ENCODE peak calls at places on chromosomes 2 and 18, in four cellular contexts. P, W, M and I are unnamed samples.

GRCh38 chr2:200735061-200735460 is 76.6 kb upstream of the BZW1 start:
- DNase-seq in P (no peak), W (no peak), M (no peak), I (no peak)

GRCh38 chr2:84613082-84613481 is 96.8 kb downstream of the DNAH6 start:
- DNase-seq in W (no peak), M (no peak), P (no peak), I (no peak)

GRCh38 chr2:26299488-26300092 is 46.4 kb upstream of the SELENOI start:
- DNase-seq in W (peak; percentile 38), M (peak; percentile 47), P (no peak), I (peak; percentile 49)

GRCh38 chr2:68806511-68807109 is 64.6 kb downstream of the BMP10 start:
- DNase-seq in W (no peak), M (no peak), P (no peak), I (no peak)

GRCh38 chr2:137023205-137023604 is 257.9 kb downstream of the THSD7B start:
- DNase-seq in P (no peak), W (no peak), M (no peak), I (no peak)

GRCh38 chr2:237904806-237905599 is 45.6 kb downstream of the RAMP1 start:
- DNase-seq in P (no peak), W (peak; percentile 71), M (no peak), I (no peak)

GRCh38 chr2:195318440-195319111 is 338.4 kb upstream of the SLC39A10 start:
- DNase-seq in M (peak; percentile 48), W (no peak), P (no peak), I (peak; percentile 38)

GRCh38 chr2:231172020-231172419 is 26.4 kb upstream of the ARMC9 start:
- DNase-seq in P (no peak), W (peak; percentile 61), M (no peak), I (no peak)

GRCh38 chr2:125169022-125169763 is 1144.1 kb downstream of the CNTNAP5 start:
- DNase-seq in P (no peak), W (no peak), M (no peak), I (no peak)

GRCh38 chr2:201858781-201859180 is 52.4 kb downstream of the CDK15 start:
- DNase-seq in W (peak; percentile 58), P (no peak), M (no peak), I (peak; percentile 5)

GRCh38 chr2:55875434-55876135 is 48.0 kb downstream of the EFEMP1 start:
- DNase-seq in M (no peak), W (no peak), P (no peak), I (no peak)

GRCh38 chr2:152611458-152612231 is 105.6 kb downstream of the PRPF40A start:
- DNase-seq in P (peak; percentile 61), W (peak; percentile 59), M (peak; percentile 40), I (peak; percentile 50)

GRCh38 chr2:53130441-53130943 is 637.1 kb upstream of the CHAC2 start:
- DNase-seq in M (no peak), W (no peak), P (no peak), I (no peak)

GRCh38 chr18:45590546-45590945 is 24.7 kb upstream of the SLC14A2 start:
- DNase-seq in W (no peak), P (no peak), M (no peak), I (no peak)

GRCh38 chr18:3411854-3412268 is 38.1 kb upstream of the TGIF1 start:
- DNase-seq in W (no peak), M (peak; percentile 36), P (no peak), I (peak; percentile 34)

GRCh38 chr2:126658910-126659613 is 3.1 kb downstream of the GYPC start:
- DNase-seq in W (peak; percentile 64), M (peak; percentile 41), P (peak; percentile 74), I (peak; percentile 80)

GRCh38 chr2:169776483-169776802 is 22.2 kb upstream of the SSB start:
- DNase-seq in M (no peak), P (no peak), W (no peak), I (no peak)

GRCh38 chr18:35525795-35526475 is 28.2 kb upstream of the INO80C start:
- DNase-seq in W (no peak), M (peak; percentile 64), P (no peak), I (no peak)

GRCh38 chr2:186575302-186575701 is 14.6 kb upstream of the ITGAV start:
- DNase-seq in P (peak; percentile 45), M (no peak), W (peak; percentile 60), I (peak; percentile 3)

GRCh38 chr2:109260886-109261700 is 132.1 kb downstream of the SH3RF3 start:
- DNase-seq in M (peak; percentile 15), P (no peak), W (no peak), I (no peak)

GRCh38 chr2:240160291-240161086 is 20.0 kb upstream of the OTOS start:
- DNase-seq in M (no peak), W (no peak), P (no peak), I (no peak)

GRCh38 chr2:177599072-177599688 is 206.6 kb downstream of the AGPS start:
- DNase-seq in P (no peak), M (peak; percentile 73), W (no peak), I (no peak)

GRCh38 chr2:223618172-223619035 is 16.2 kb upstream of the SCG2 start:
- DNase-seq in P (no peak), M (no peak), W (no peak), I (no peak)

GRCh38 chr2:1938986-1939385 is 194.7 kb upstream of the PXDN start:
- DNase-seq in W (no peak), P (no peak), M (no peak), I (no peak)

GRCh38 chr2:64943387-64944150 is 45.6 kb upstream of the SLC1A4 start:
- DNase-seq in M (peak; percentile 53), P (peak; percentile 79), W (peak; percentile 34), I (no peak)

GRCh38 chr2:233140913-233141469 is 80.8 kb downstream of the INPP5D start:
- DNase-seq in M (no peak), W (no peak), P (no peak), I (no peak)

GRCh38 chr2:16093639-16094447 is 153.5 kb downstream of the MYCN start:
- DNase-seq in W (no peak), P (no peak), M (no peak), I (no peak)

GRCh38 chr2:132632000-132632649 is 37.9 kb downstream of the LYPD1 start:
- DNase-seq in W (no peak), M (no peak), P (no peak), I (no peak)

GRCh38 chr2:27316655-27317412 is 6.1 kb downstream of the MPV17 start:
- DNase-seq in P (no peak), W (no peak), M (no peak), I (no peak)

GRCh38 chr18:79030680-79031079 is 38.5 kb upstream of the ATP9B start:
- DNase-seq in W (no peak), P (no peak), M (no peak), I (no peak)

GRCh38 chr2:150256746-150257145 is 230.7 kb downstream of the RND3 start:
- DNase-seq in M (no peak), W (no peak), P (no peak), I (no peak)

GRCh38 chr2:191582355-191582754 is 95.6 kb upstream of the NABP1 start:
- DNase-seq in M (no peak), P (no peak), W (no peak), I (no peak)

GRCh38 chr2:8578335-8579244 is 103.3 kb upstream of the ID2 start:
- DNase-seq in W (peak; percentile 12), M (no peak), P (no peak), I (no peak)

GRCh38 chr2:189613650-189614420 is 33.2 kb upstream of the SLC40A1 start:
- DNase-seq in M (peak; percentile 28), P (no peak), W (no peak), I (peak; percentile 74)

GRCh38 chr2:170047331-170048065 is 130.4 kb upstream of the MYO3B start:
- DNase-seq in W (no peak), M (no peak), P (no peak), I (no peak)

GRCh38 chr2:9422321-9423099 is 818 bp downstream of the ITGB1BP1 start:
- DNase-seq in P (peak; percentile 47), W (peak; percentile 37), M (peak; percentile 69), I (peak; percentile 62)

GRCh38 chr2:223941579-223942277 is 3.4 kb downstream of the WDFY1 start:
- DNase-seq in M (no peak), P (no peak), W (no peak), I (no peak)

GRCh38 chr2:176814740-176815367 is 397.7 kb upstream of the HNRNPA3 start:
- DNase-seq in P (no peak), M (no peak), W (no peak), I (peak; percentile 4)

DNA sequence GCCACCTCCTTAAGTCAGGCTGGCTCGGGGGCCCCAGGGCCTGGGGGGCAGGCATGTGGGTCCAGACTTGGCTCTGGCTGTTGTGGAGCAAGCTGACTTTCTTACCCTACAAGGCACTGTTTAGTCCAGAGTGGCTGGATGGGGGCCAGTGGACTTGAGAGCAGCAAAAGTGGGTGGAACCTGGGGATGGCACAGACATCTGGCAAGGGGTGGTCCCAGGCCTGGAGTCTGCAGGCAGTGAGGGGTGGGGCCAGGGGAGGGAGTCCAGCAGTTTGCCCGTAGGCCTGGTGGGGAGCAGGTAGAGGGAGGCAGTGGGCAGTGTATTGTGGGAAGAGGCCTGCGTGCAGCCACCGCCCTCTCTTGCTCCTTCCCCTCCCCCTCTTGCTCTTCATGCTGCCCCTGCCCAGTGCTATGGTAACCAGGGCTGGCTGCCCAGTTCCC is 19.1 kb downstream of the SPEG start:
- DNase-seq in W (peak; percentile 99), M (no peak), P (peak; percentile 35), I (no peak)
- TF ChIP-seq POLR2A in W (peak; percentile 11), M (no peak), P (no peak), I (no peak)

DNA sequence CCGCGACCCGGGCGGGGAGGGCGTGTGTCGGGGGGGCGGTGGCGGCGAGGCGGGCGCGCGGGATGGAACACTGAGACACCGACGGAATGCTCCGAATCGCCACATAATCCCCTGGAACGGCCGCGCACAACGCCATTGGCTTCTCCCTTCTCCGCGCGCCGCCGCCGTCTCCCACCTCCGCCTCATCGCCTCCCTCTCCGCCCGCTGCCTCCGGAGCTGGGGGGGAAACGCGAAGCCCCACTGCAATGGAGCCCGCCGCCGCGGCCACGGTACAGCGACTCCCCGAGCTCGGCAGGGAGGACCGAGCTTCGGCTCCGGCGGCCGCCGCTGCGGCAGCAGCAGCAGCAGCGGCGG is at the start of gene PHLPP1:
- DNase-seq in M (no peak), P (no peak), W (no peak), I (no peak)
- TF ChIP-seq POLR2A in M (no peak), P (no peak), W (peak; percentile 73), I (peak; percentile 5)

GRCh38 chr18:8937695-8938094 is 164.8 kb upstream of the NDUFV2 start:
- DNase-seq in W (no peak), M (no peak), P (no peak), I (no peak)
- TF ChIP-seq POLR2A in W (no peak), M (no peak), P (no peak), I (no peak)

DNA sequence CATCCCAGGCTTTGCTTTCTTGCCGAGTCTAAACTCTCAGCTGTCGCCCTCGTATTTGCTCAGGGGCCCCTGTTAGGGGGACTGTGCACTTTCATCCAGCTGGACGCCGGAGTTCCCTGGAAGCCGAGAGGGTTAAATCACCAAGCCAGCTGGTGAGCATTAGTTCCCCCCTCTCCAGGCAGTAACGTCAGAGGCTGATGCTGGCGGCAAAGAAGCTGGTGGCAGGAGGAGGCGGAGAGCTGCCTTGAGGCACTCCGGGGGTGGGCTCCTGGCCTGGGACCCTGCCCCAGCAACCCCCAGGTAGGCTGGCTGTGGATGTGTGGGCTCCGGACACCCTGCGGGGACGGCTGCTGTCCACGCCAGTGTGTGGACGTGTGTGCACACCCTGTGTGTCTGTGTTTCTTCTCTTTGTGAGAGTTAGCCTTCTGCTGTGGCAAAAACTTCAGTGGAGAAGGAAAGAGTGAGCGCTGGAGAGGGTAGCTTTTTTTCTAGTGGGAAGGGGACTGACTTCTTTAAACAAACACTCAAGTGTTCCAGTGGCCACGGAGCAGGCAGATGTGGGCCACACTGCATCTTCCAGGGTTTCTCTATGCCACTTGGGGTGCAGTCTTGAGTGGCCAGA is 84.7 kb downstream of the GLI2 start:
- DNase-seq in P (no peak), M (peak; percentile 65), W (peak; percentile 54), I (no peak)
- TF ChIP-seq POLR2A in P (no peak), M (no peak), W (no peak), I (no peak)